ENCODE peak calls at places on chromosomes 6 and 20, in seven cellular contexts. R is transverse colon; U is T-helper 2 cell; V is GDM1; I is natural killer cell treated with Interleukin-12 subunit alpha and Interleukin-12 subunit beta and Interleukin-15 and Interleukin-18, amount 100 ng/mL, for 72 hours; N is AG09309; B is left lung. K is an unnamed sample.

GRCh38 chr6:85078071-85078470 is 313.7 kb upstream of the TBX18 start:
- DNase-seq in U (no peak), R (no peak), B (no peak), V (no peak), I (no peak), N (peak), K (no peak)

GRCh38 chr6:139372326-139373153 is 1.9 kb downstream of the CITED2 start:
- DNase-seq in B (no peak), V (no peak), R (no peak), I (no peak), N (no peak), U (no peak), K (no peak)

GRCh38 chr6:33195304-33196022 is 3.2 kb upstream of the COL11A2 start:
- DNase-seq in V (no peak), I (no peak), N (no peak), R (no peak), U (no peak), B (no peak), K (no peak)

GRCh38 chr20:46990017-46990810 is 95.6 kb downstream of the EYA2 start:
- DNase-seq in R (peak), B (no peak), I (no peak), V (no peak), U (no peak), N (no peak), K (no peak)

GRCh38 chr6:43927525-43928210 is 157.7 kb downstream of the VEGFA start:
- DNase-seq in N (no peak), R (peak), B (no peak), I (no peak), U (no peak), V (no peak), K (no peak)

GRCh38 chr6:28710466-28711191 is 184.9 kb downstream of the GPX5 start:
- DNase-seq in I (no peak), V (no peak), N (no peak), B (no peak), R (no peak), U (no peak), K (no peak)

GRCh38 chr6:148657053-148657452 is 89.8 kb upstream of the UST start:
- DNase-seq in I (no peak), U (no peak), N (peak), V (no peak), R (peak), B (peak), K (no peak)

GRCh38 chr6:156740604-156741003 is 36.6 kb upstream of the ARID1B start:
- DNase-seq in I (no peak), U (no peak), R (no peak), B (no peak), V (no peak), N (no peak), K (no peak)

GRCh38 chr6:37168809-37169457 is 1.0 kb upstream of the PIM1 start:
- DNase-seq in V (no peak), U (no peak), I (no peak), N (no peak), B (no peak), R (no peak), K (no peak)

GRCh38 chr6:38701551-38701950 is 1.4 kb downstream of the GLO1 start:
- DNase-seq in U (no peak), B (no peak), V (no peak), R (no peak), N (no peak), I (no peak), K (no peak)

GRCh38 chr6:43489277-43490072 is 12.1 kb downstream of the TJAP1 start:
- DNase-seq in V (no peak), N (no peak), I (no peak), R (no peak), U (no peak), B (no peak), K (no peak)

GRCh38 chr20:35768731-35769664 is 2.8 kb upstream of the PHF20 start:
- DNase-seq in B (peak), R (peak), N (peak), V (no peak), I (no peak), U (no peak), K (no peak)

GRCh38 chr6:1759877-1760276 is 150.2 kb downstream of the FOXC1 start:
- DNase-seq in R (no peak), N (no peak), B (no peak), V (no peak), U (no peak), I (no peak), K (no peak)

GRCh38 chr20:1998715-1999114 is 4.9 kb upstream of the PDYN start:
- DNase-seq in R (no peak), N (no peak), V (no peak), B (no peak), I (no peak), U (no peak), K (peak)

GRCh38 chr6:127514396-127515227 is 4.5 kb downstream of the MTCL3 start:
- DNase-seq in R (peak), N (no peak), I (no peak), V (no peak), B (peak), U (no peak), K (no peak)

GRCh38 chr20:625360-625932 is 15.3 kb upstream of the TCF15 start:
- DNase-seq in I (no peak), U (no peak), V (peak), R (no peak), B (no peak), N (no peak), K (no peak)

GRCh38 chr20:14234666-14235295 is 102.6 kb downstream of the FLRT3 start:
- DNase-seq in R (no peak), N (no peak), V (no peak), U (no peak), I (no peak), B (no peak), K (no peak)

GRCh38 chr6:3509326-3509725 is 52.5 kb upstream of the SLC22A23 start:
- DNase-seq in U (no peak), B (no peak), N (no peak), V (no peak), R (no peak), I (no peak), K (no peak)

K was measured in type B pancreatic cell.